ENCODE peak calls at places on chromosomes 6 and 20, in four cellular contexts. One of them, this sample, is unnamed.

GRCh38 chr6:136550045-136550329 is 235 bp downstream of the MAP7 start:
- DNase-seq in fibroblast of pulmonary artery: no peak
- DNase-seq in brain microvascular endothelial cell: no peak
- DNase-seq in BJ: no peak
- DNase-seq in this sample: no peak

GRCh38 chr6:30816791-30817739 is 67.3 kb upstream of the DDR1 start:
- DNase-seq in fibroblast of pulmonary artery: no peak
- DNase-seq in brain microvascular endothelial cell: no peak
- DNase-seq in BJ: no peak
- DNase-seq in this sample: no peak

GRCh38 chr6:157877573-157878011 is 54.5 kb downstream of the SNX9 start:
- DNase-seq in fibroblast of pulmonary artery: no peak
- DNase-seq in brain microvascular endothelial cell: no peak
- DNase-seq in BJ: no peak
- DNase-seq in this sample: no peak

GRCh38 chr20:45254867-45255266 is 503 bp upstream of the SLPI start:
- DNase-seq in fibroblast of pulmonary artery: peak; percentile 56
- DNase-seq in brain microvascular endothelial cell: no peak
- DNase-seq in BJ: no peak
- DNase-seq in this sample: peak; percentile 21

GRCh38 chr6:41371992-41372525 is 36.7 kb downstream of the NCR2 start:
- DNase-seq in fibroblast of pulmonary artery: peak; percentile 17
- DNase-seq in brain microvascular endothelial cell: no peak
- DNase-seq in BJ: no peak
- DNase-seq in this sample: no peak

GRCh38 chr20:56625837-56626236 is 3.3 kb upstream of the TFAP2C start:
- DNase-seq in fibroblast of pulmonary artery: no peak
- DNase-seq in brain microvascular endothelial cell: no peak
- DNase-seq in BJ: no peak
- DNase-seq in this sample: no peak

GRCh38 chr6:11851405-11851804 is 72.8 kb upstream of the ADTRP start:
- DNase-seq in fibroblast of pulmonary artery: no peak
- DNase-seq in brain microvascular endothelial cell: peak; percentile 52
- DNase-seq in BJ: peak; percentile 81
- DNase-seq in this sample: peak; percentile 92

GRCh38 chr6:48068326-48069191 is 42.4 kb downstream of the PTCHD4 start:
- DNase-seq in fibroblast of pulmonary artery: no peak
- DNase-seq in brain microvascular endothelial cell: no peak
- DNase-seq in BJ: no peak
- DNase-seq in this sample: no peak

GRCh38 chr6:18405477-18406293 is 18.5 kb downstream of the RNF144B start:
- DNase-seq in fibroblast of pulmonary artery: peak; percentile 74
- DNase-seq in brain microvascular endothelial cell: peak; percentile 92
- DNase-seq in BJ: peak; percentile 98
- DNase-seq in this sample: peak; percentile 90

GRCh38 chr6:119322715-119323350 is 26.7 kb downstream of the MAN1A1 start:
- DNase-seq in fibroblast of pulmonary artery: no peak
- DNase-seq in brain microvascular endothelial cell: no peak
- DNase-seq in BJ: no peak
- DNase-seq in this sample: no peak

GRCh38 chr6:22279427-22279826 is 17.4 kb downstream of the PRL start:
- DNase-seq in fibroblast of pulmonary artery: no peak
- DNase-seq in brain microvascular endothelial cell: no peak
- DNase-seq in BJ: no peak
- DNase-seq in this sample: no peak

GRCh38 chr6:14537061-14537460 is 419.5 kb downstream of the CD83 start:
- DNase-seq in fibroblast of pulmonary artery: peak; percentile 12
- DNase-seq in brain microvascular endothelial cell: no peak
- DNase-seq in BJ: no peak
- DNase-seq in this sample: no peak

GRCh38 chr20:37346526-37347346 is 796 bp downstream of the SRC start:
- DNase-seq in fibroblast of pulmonary artery: no peak
- DNase-seq in brain microvascular endothelial cell: no peak
- DNase-seq in BJ: no peak
- DNase-seq in this sample: no peak

GRCh38 chr6:100257661-100258395 is 206.9 kb downstream of the SIM1 start:
- DNase-seq in fibroblast of pulmonary artery: peak; percentile 71
- DNase-seq in brain microvascular endothelial cell: peak; percentile 82
- DNase-seq in BJ: no peak
- DNase-seq in this sample: peak; percentile 56

GRCh38 chr6:170056329-170056728 is 234.5 kb downstream of the DLL1 start:
- DNase-seq in fibroblast of pulmonary artery: no peak
- DNase-seq in brain microvascular endothelial cell: no peak
- DNase-seq in BJ: no peak
- DNase-seq in this sample: no peak

GRCh38 chr20:60113024-60113724 is 155.0 kb downstream of the CDH26 start:
- DNase-seq in fibroblast of pulmonary artery: no peak
- DNase-seq in brain microvascular endothelial cell: no peak
- DNase-seq in BJ: no peak
- DNase-seq in this sample: no peak

GRCh38 chr20:31710423-31711250 is 12.0 kb downstream of the BCL2L1 start:
- DNase-seq in fibroblast of pulmonary artery: no peak
- DNase-seq in brain microvascular endothelial cell: no peak
- DNase-seq in BJ: no peak
- DNase-seq in this sample: no peak

GRCh38 chr6:109867970-109868358 is 110.1 kb upstream of the GPR6 start:
- DNase-seq in fibroblast of pulmonary artery: peak; percentile 13
- DNase-seq in brain microvascular endothelial cell: no peak
- DNase-seq in BJ: peak; percentile 71
- DNase-seq in this sample: peak; percentile 58

GRCh38 chr6:64330694-64331309 is 695.2 kb downstream of the PHF3 start:
- DNase-seq in fibroblast of pulmonary artery: peak; percentile 75
- DNase-seq in brain microvascular endothelial cell: peak; percentile 14
- DNase-seq in BJ: no peak
- DNase-seq in this sample: peak; percentile 1

GRCh38 chr20:48772183-48772976 is 55.4 kb downstream of the PREX1 start:
- DNase-seq in fibroblast of pulmonary artery: no peak
- DNase-seq in brain microvascular endothelial cell: no peak
- DNase-seq in BJ: no peak
- DNase-seq in this sample: no peak

GRCh38 chr6:20024979-20025378 is 187.3 kb downstream of the MBOAT1 start:
- DNase-seq in fibroblast of pulmonary artery: no peak
- DNase-seq in brain microvascular endothelial cell: no peak
- DNase-seq in BJ: no peak
- DNase-seq in this sample: no peak
- TF ChIP-seq CTCF in fibroblast of pulmonary artery: no peak
- TF ChIP-seq CTCF in brain microvascular endothelial cell: no peak
- TF ChIP-seq CTCF in BJ: no peak
- TF ChIP-seq CTCF in this sample: no peak

DNA sequence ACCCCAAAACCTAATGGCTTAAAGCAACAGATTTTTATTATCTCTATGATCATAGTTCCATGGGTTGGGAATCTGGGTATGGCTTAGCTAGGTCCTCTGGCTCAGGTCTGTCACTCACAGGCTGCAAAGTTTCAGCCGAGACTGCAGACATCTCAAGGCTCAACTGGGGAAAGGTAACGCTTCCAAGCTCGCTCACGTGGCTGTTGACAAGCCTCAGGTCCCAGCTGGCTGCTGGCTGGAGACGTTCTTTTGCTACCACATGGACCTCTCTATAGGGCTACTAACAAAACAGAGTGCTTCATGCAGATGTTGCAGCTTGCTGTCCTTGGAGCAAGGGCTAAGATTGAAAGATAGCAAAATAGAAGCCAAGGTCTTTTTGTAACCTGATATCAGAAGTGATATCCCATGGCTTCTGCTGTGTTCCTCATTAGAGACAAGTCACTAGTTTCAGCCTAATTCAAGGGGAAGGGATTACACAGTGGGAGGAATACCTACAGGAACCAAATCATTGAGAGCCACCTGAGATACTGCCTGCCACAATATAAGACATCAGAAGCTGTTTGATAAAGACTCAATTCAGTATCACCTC is 6.6 kb downstream of the HTR1E start:
- DNase-seq in fibroblast of pulmonary artery: no peak
- DNase-seq in brain microvascular endothelial cell: no peak
- DNase-seq in BJ: no peak
- DNase-seq in this sample: no peak
- H3K4me3 ChIP-seq in fibroblast of pulmonary artery: no peak overlapping the region
- H3K4me3 ChIP-seq in brain microvascular endothelial cell: no peak overlapping the region
- H3K4me3 ChIP-seq in BJ: no peak overlapping the region
- H3K4me3 ChIP-seq in this sample: no peak overlapping the region

DNA sequence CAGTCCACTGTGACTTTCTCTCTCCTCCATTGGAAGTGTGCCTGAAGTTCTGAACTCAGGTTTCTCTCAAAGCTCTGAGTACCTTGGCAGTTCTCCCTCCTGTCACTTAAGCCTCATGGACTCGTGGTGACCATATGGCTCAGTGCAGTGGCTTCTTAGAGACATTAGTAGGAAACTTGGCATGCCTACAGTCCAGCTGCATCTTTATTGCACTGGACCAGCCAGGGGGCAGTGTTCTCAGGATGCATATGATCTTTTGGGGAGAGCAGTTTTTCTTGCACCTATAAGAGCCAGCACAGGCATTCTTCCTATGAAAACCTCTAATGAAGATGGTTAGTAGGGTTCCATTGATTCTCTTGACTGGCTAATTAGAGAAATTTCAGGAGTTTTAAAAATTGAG is 47.5 kb upstream of the KCNK16 start:
- DNase-seq in fibroblast of pulmonary artery: no peak
- DNase-seq in brain microvascular endothelial cell: no peak
- DNase-seq in BJ: no peak
- DNase-seq in this sample: no peak
- TF ChIP-seq CTCF in fibroblast of pulmonary artery: peak; percentile 30
- TF ChIP-seq CTCF in brain microvascular endothelial cell: peak; percentile 57
- TF ChIP-seq CTCF in BJ: peak; percentile 32
- TF ChIP-seq CTCF in this sample: peak; percentile 3

GRCh38 chr20:19374066-19374615 is 161.7 kb downstream of the SLC24A3 start:
- DNase-seq in fibroblast of pulmonary artery: no peak
- DNase-seq in brain microvascular endothelial cell: no peak
- DNase-seq in BJ: no peak
- DNase-seq in this sample: no peak

GRCh38 chr20:19380211-19380610 is 167.8 kb downstream of the SLC24A3 start:
- DNase-seq in fibroblast of pulmonary artery: no peak
- DNase-seq in brain microvascular endothelial cell: no peak
- DNase-seq in BJ: no peak
- DNase-seq in this sample: no peak

GRCh38 chr20:19375301-19375885 is 163.0 kb downstream of the SLC24A3 start:
- DNase-seq in fibroblast of pulmonary artery: no peak
- DNase-seq in brain microvascular endothelial cell: no peak
- DNase-seq in BJ: no peak
- DNase-seq in this sample: no peak

GRCh38 chr20:19378057-19378456 is 165.6 kb downstream of the SLC24A3 start:
- DNase-seq in fibroblast of pulmonary artery: no peak
- DNase-seq in brain microvascular endothelial cell: no peak
- DNase-seq in BJ: no peak
- DNase-seq in this sample: no peak

GRCh38 chr20:19376451-19376971 is 164.1 kb downstream of the SLC24A3 start:
- DNase-seq in fibroblast of pulmonary artery: no peak
- DNase-seq in brain microvascular endothelial cell: no peak
- DNase-seq in BJ: no peak
- DNase-seq in this sample: no peak
- H3K4me3 ChIP-seq in fibroblast of pulmonary artery: no peak overlapping the region
- H3K4me3 ChIP-seq in brain microvascular endothelial cell: no peak overlapping the region
- H3K4me3 ChIP-seq in BJ: no peak overlapping the region
- H3K4me3 ChIP-seq in this sample: no peak overlapping the region

DNA sequence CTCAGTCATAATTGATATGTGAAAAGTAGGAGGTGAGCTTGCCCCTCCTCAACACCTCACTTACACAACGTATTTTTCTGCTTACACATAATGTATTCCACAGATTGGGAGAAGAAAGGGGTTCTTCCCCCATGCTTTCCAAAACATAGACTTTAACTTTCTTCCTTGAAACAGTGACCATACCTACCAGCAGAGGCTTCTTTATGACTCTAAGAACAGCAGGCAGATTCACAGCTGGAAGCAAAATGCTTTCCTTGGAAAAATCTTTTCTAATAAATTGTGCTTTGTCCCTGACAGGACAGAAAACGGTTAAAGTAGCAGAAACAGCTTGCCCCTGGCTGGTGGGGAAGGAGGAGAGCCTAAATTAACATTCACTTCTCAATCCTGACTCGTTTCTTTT is 629.1 kb upstream of the IMPG1 start:
- DNase-seq in fibroblast of pulmonary artery: peak; percentile 4
- DNase-seq in brain microvascular endothelial cell: no peak
- DNase-seq in BJ: no peak
- DNase-seq in this sample: no peak
- TF ChIP-seq CTCF in fibroblast of pulmonary artery: peak; percentile 14
- TF ChIP-seq CTCF in brain microvascular endothelial cell: peak; percentile 28
- TF ChIP-seq CTCF in BJ: peak; percentile 15
- TF ChIP-seq CTCF in this sample: no peak

GRCh38 chr6:57195457-57195856 is 23.3 kb downstream of the BAG2 start:
- DNase-seq in fibroblast of pulmonary artery: no peak
- DNase-seq in brain microvascular endothelial cell: no peak
- DNase-seq in BJ: no peak
- DNase-seq in this sample: no peak
- H3K4me3 ChIP-seq in fibroblast of pulmonary artery: no peak overlapping the region
- H3K4me3 ChIP-seq in brain microvascular endothelial cell: no peak overlapping the region
- H3K4me3 ChIP-seq in BJ: no peak overlapping the region
- H3K4me3 ChIP-seq in this sample: no peak overlapping the region

GRCh38 chr6:84422380-84422968 is 195.0 kb upstream of the CEP162 start:
- DNase-seq in fibroblast of pulmonary artery: peak; percentile 88
- DNase-seq in brain microvascular endothelial cell: peak; percentile 82
- DNase-seq in BJ: no peak
- DNase-seq in this sample: peak; percentile 10
- TF ChIP-seq CTCF in fibroblast of pulmonary artery: peak; percentile 94
- TF ChIP-seq CTCF in brain microvascular endothelial cell: peak; percentile 95
- TF ChIP-seq CTCF in BJ: peak; percentile 67
- TF ChIP-seq CTCF in this sample: peak; percentile 94

DNA sequence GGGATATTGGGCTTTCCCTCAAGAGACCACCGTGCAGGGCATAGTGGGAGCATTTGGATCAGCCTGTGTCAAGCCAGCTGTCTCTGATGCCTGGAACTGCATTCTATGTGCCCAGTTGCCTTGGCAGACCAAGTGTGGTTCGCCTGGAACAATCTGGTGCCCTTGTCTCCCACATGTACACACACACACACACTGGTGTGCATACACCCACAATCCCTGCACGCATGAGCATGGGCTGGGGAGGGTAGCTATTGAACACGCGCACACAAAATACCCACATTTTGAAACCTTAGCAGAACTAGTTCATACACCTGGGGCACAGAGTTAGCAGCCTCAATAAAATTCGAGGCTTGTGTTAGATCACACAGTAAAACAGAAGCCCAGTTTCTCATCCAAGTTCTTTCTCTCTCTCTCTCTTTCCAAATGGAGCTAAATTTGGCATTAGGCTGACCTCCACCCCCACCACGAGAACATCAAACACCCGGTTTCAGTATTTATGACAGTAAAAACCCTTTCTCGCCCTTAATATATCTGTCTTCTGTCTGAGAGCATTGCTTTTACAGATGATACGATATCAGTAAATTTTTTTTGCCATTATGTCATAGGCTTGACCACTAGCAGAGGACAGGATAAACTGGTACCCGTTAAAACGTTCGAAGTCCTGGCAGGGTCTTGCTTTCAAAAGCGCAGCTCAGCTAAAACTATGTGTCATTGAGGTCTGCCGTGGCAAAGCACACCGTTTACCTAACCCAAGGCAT is 18.2 kb upstream of the NFATC2 start:
- DNase-seq in fibroblast of pulmonary artery: no peak
- DNase-seq in brain microvascular endothelial cell: no peak
- DNase-seq in BJ: no peak
- DNase-seq in this sample: no peak
- H3K4me3 ChIP-seq in fibroblast of pulmonary artery: no peak overlapping the region
- H3K4me3 ChIP-seq in brain microvascular endothelial cell: peak overlapping the region; percentile 82
- H3K4me3 ChIP-seq in BJ: no peak overlapping the region
- H3K4me3 ChIP-seq in this sample: no peak overlapping the region

GRCh38 chr20:58911309-58911708 is 58.8 kb downstream of the GNAS start:
- DNase-seq in fibroblast of pulmonary artery: no peak
- DNase-seq in brain microvascular endothelial cell: no peak
- DNase-seq in BJ: no peak
- DNase-seq in this sample: no peak
- TF ChIP-seq CTCF in fibroblast of pulmonary artery: no peak
- TF ChIP-seq CTCF in brain microvascular endothelial cell: no peak
- TF ChIP-seq CTCF in BJ: no peak
- TF ChIP-seq CTCF in this sample: no peak

This sample was measured in kidney epithelial cell.